ENCODE peak calls at places on chromosome 10, in five cellular contexts. Y is neuronal stem cell, I is mesenchymal stem cell, R is trophoblast cell, V is H1. N is an unnamed sample.

GRCh38 chr10:93378039-93378438 is 104.1 kb downstream of the MYOF start:
- DNase-seq in V (no peak), Y (no peak), I (no peak), R (no peak), N (no peak)

GRCh38 chr10:88743999-88744398 is 15.8 kb upstream of the LIPN start:
- DNase-seq in I (no peak), R (no peak), Y (no peak), V (peak; percentile 7), N (peak; percentile 75)

GRCh38 chr10:120387326-120387725 is 69.7 kb upstream of the PLPP4 start:
- DNase-seq in I (peak; percentile 29), V (no peak), R (no peak), Y (no peak), N (no peak)

GRCh38 chr10:115606727-115607126 is 513.6 kb downstream of the ATRNL1 start:
- DNase-seq in Y (no peak), I (no peak), V (no peak), R (no peak), N (no peak)

GRCh38 chr10:33412261-33413092 is 78.0 kb upstream of the NRP1 start:
- DNase-seq in R (peak; percentile 61), V (no peak), Y (no peak), I (peak; percentile 80), N (no peak)

GRCh38 chr10:14603539-14604102 is 171.1 kb downstream of the FAM107B start:
- DNase-seq in R (no peak), I (peak; percentile 37), V (no peak), Y (no peak), N (peak; percentile 27)

GRCh38 chr10:122510736-122511135 is 49.4 kb downstream of the HTRA1 start:
- DNase-seq in V (no peak), Y (no peak), I (no peak), R (no peak), N (no peak)

GRCh38 chr10:31081937-31082635 is 50.4 kb upstream of the ZNF438 start:
- DNase-seq in I (no peak), Y (peak; percentile 27), V (no peak), R (no peak), N (no peak)

GRCh38 chr10:88920198-88920597 is 32.4 kb downstream of the ACTA2 start:
- DNase-seq in I (no peak), V (no peak), Y (no peak), R (no peak), N (no peak)

GRCh38 chr10:30431435-30431911 is 2.5 kb upstream of the MAP3K8 start:
- DNase-seq in R (no peak), V (no peak), Y (no peak), I (no peak), N (no peak)

GRCh38 chr10:113326160-113327111 is 226.4 kb upstream of the HABP2 start:
- DNase-seq in V (peak; percentile 10), Y (peak; percentile 15), R (peak; percentile 86), I (peak; percentile 93), N (peak; percentile 39)

GRCh38 chr10:51421853-51422252 is 277.5 kb downstream of the CSTF2T start:
- DNase-seq in Y (no peak), V (no peak), I (peak; percentile 34), R (no peak), N (no peak)

GRCh38 chr10:31319602-31320178 is 674 bp downstream of the ZEB1 start:
- DNase-seq in R (no peak), Y (no peak), I (no peak), V (no peak), N (no peak)

GRCh38 chr10:18504161-18504560 is 147.2 kb downstream of the NSUN6 start:
- DNase-seq in I (no peak), V (no peak), Y (no peak), R (no peak), N (no peak)

GRCh38 chr10:102564209-102564834 is 60.5 kb downstream of the SUFU start:
- DNase-seq in V (no peak), Y (no peak), R (no peak), I (no peak), N (no peak)

GRCh38 chr10:103622935-103623574 is 129.6 kb downstream of the NEURL1 start:
- DNase-seq in R (no peak), V (no peak), Y (no peak), I (no peak), N (no peak)

GRCh38 chr10:25487266-25487665 is 312.5 kb downstream of the GPR158 start:
- DNase-seq in V (no peak), R (no peak), I (no peak), Y (no peak), N (no peak)

GRCh38 chr10:788796-789748 is 99.6 kb upstream of the DIP2C start:
- DNase-seq in V (no peak), Y (peak; percentile 57), I (peak; percentile 91), R (peak; percentile 86), N (peak; percentile 90)

GRCh38 chr10:42734537-42734936 is 48.1 kb upstream of the BMS1 start:
- DNase-seq in R (no peak), Y (no peak), I (peak; percentile 1), V (no peak), N (no peak)

GRCh38 chr10:31698169-31698890 is 230.3 kb downstream of the ARHGAP12 start:
- DNase-seq in R (peak; percentile 81), I (peak; percentile 90), V (no peak), Y (no peak), N (no peak)

GRCh38 chr10:23351914-23352313 is 7.3 kb upstream of the C10orf67 start:
- DNase-seq in V (no peak), I (peak; percentile 84), Y (no peak), R (peak; percentile 36), N (no peak)

GRCh38 chr10:93630609-93631320 is 18.4 kb downstream of the PDE6C start:
- DNase-seq in V (no peak), I (no peak), Y (no peak), R (no peak), N (no peak)

GRCh38 chr10:114482480-114482879 is 78.2 kb upstream of the AFAP1L2 start:
- DNase-seq in Y (no peak), R (no peak), V (no peak), I (no peak), N (no peak)

GRCh38 chr10:5412277-5412941 is at the start of gene NET1:
- DNase-seq in R (peak; percentile 86), Y (peak; percentile 89), I (peak; percentile 89), V (peak; percentile 83), N (peak; percentile 95)

GRCh38 chr10:58081353-58081752 is 186.3 kb downstream of the IPMK start:
- DNase-seq in V (no peak), Y (no peak), R (peak; percentile 20), I (no peak), N (no peak)

DNA sequence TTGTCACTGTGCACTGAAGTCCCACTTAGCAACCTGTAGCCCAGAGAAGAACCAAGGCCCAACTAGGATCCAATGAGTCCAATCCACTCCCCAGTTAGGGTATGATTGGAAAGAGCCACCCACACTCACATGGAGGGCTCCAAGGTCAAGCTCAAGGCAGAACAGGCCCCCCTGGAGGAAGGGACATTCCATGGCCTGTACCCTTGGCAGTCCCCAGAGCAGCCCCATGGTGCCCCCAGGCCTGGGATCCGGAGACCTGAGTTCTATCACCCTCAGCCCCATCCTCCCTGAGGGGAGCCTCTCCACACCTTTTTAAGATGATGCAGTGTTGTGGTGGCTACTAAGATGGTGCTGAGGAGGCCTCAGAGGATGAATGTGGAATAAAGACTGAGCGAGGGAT is 231.4 kb downstream of the GRID1 start:
- DNase-seq in Y (no peak), V (no peak), I (no peak), R (no peak), N (no peak)
- H2BK12ac ChIP-seq in Y (no peak overlapping the region), V (no peak overlapping the region), I (no peak overlapping the region), R (no peak overlapping the region), N (no peak overlapping the region)

DNA sequence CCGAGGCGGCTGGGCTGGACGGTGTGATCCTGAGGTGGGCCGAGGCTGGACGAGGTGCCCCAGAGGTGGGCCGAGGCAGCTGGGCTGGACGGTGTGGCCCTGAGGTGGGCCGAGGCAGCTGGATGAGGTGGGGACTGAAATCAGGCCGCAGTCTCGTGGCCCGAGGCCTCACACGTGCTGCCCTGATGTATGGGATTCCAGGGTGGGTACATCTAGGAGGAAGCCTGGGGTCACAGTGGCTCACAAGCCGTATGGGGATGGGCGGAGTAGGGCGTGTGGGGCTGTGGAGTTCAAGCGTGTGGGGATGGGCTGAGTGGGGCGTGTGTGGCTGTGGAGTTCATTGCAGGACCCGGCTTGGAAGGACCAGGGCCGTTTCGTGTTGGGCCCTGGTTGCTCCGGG is 12.5 kb upstream of the NKX6-2 start:
- DNase-seq in R (no peak), Y (no peak), I (no peak), V (no peak), N (no peak)
- H2BK12ac ChIP-seq in R (no peak overlapping the region), Y (peak overlapping the region; percentile 84), I (no peak overlapping the region), V (no peak overlapping the region), N (no peak overlapping the region)

GRCh38 chr10:71547290-71547689 is 150.6 kb downstream of the CDH23 start:
- DNase-seq in V (no peak), Y (no peak), R (no peak), I (no peak), N (no peak)

GRCh38 chr10:71545001-71545400 is 148.3 kb downstream of the CDH23 start:
- DNase-seq in Y (no peak), V (no peak), R (no peak), I (no peak), N (no peak)

GRCh38 chr10:71546220-71546619 is 149.5 kb downstream of the CDH23 start:
- DNase-seq in I (no peak), V (no peak), R (no peak), Y (no peak), N (no peak)

GRCh38 chr10:71547841-71548493 is 151.2 kb downstream of the CDH23 start:
- DNase-seq in I (peak; percentile 73), V (no peak), R (no peak), Y (no peak), N (no peak)

DNA sequence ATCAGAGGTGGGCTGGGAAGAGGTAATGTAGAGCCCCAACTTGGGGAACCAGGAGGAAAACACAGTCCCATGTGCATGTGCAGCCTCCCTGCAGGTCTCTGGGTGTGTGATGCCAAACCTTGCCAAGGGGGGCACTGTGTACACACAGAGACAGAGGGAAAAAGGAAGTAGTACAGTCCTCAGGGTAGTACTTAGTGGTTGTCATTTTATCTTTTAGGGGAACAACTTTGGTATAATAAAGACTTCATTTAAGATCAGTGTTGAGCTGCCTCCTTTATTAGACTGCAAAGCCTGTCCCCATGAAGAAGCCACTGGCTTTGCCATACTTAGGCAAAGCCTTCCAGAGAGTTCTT is 151.8 kb downstream of the CDH23 start:
- DNase-seq in I (peak; percentile 20), R (no peak), V (no peak), Y (no peak), N (no peak)
- H2BK12ac ChIP-seq in I (no peak overlapping the region), R (no peak overlapping the region), V (no peak overlapping the region), Y (no peak overlapping the region), N (no peak overlapping the region)

DNA sequence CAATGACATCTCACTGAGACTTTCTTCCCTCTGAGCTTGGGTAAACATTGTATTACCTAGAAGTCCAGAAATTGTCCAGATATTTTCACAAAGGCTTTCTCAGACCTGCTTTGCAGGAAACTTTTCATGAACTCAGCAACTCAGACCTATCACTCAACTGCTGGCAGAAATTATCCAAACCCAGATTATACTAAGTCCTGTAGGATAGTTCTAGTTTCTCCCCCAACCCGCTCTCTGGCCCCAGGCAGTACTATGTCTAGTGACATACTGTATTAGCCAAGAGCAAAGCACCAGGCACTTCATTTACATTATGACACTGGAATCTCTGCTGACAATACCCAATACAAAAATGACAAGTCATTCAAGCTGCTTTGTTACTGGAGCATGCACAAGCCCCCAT is 75.0 kb downstream of the RHOBTB1 start:
- DNase-seq in I (no peak), R (peak; percentile 67), V (no peak), Y (no peak), N (no peak)
- H2BK12ac ChIP-seq in I (no peak overlapping the region), R (no peak overlapping the region), V (no peak overlapping the region), Y (no peak overlapping the region), N (no peak overlapping the region)

GRCh38 chr10:60913657-60914056 is 30.3 kb downstream of the RHOBTB1 start:
- DNase-seq in R (no peak), V (no peak), I (no peak), Y (no peak), N (no peak)
- H2BK12ac ChIP-seq in R (no peak overlapping the region), V (no peak overlapping the region), I (peak overlapping the region; percentile 15), Y (no peak overlapping the region), N (no peak overlapping the region)

N was measured in H9.